ENCODE peak calls at places on chromosomes 6 and 20, in four cellular contexts. L is H1, V is K562, O is A549. K is an unnamed sample.

GRCh38 chr6:1336246-1336843 is 24.4 kb downstream of the FOXQ1 start:
- DNase-seq in L (no peak), V (peak; percentile 22), O (peak; percentile 66), K (peak; percentile 90)

GRCh38 chr6:3383525-3383924 is 73.3 kb downstream of the SLC22A23 start:
- DNase-seq in L (no peak), V (peak; percentile 94), O (peak; percentile 24), K (peak; percentile 88)

GRCh38 chr6:95216560-95216959 is 360.8 kb upstream of the MANEA start:
- DNase-seq in L (no peak), V (no peak), O (no peak), K (no peak)

GRCh38 chr20:6178537-6178936 is 55.7 kb upstream of the FERMT1 start:
- DNase-seq in L (no peak), V (peak; percentile 3), O (peak; percentile 38), K (peak; percentile 39)

GRCh38 chr6:13272131-13273046 is 55.9 kb downstream of the TBC1D7 start:
- DNase-seq in L (no peak), V (peak; percentile 85), O (no peak), K (no peak)

GRCh38 chr20:60857708-60858107 is 394.4 kb upstream of the CDH4 start:
- DNase-seq in L (no peak), V (no peak), O (peak; percentile 9), K (no peak)

GRCh38 chr6:13012271-13012670 is 295.7 kb downstream of the PHACTR1 start:
- DNase-seq in L (no peak), V (no peak), O (no peak), K (no peak)

GRCh38 chr6:1792989-1793388 is 183.3 kb downstream of the FOXC1 start:
- DNase-seq in L (no peak), V (peak; percentile 58), O (peak; percentile 48), K (peak; percentile 53)

GRCh38 chr6:11494786-11495564 is 42.6 kb upstream of the TMEM170B start:
- DNase-seq in L (no peak), V (no peak), O (no peak), K (no peak)

GRCh38 chr20:3980260-3981131 is 34.9 kb downstream of the RNF24 start:
- DNase-seq in L (no peak), V (peak; percentile 69), O (peak; percentile 76), K (peak; percentile 80)

GRCh38 chr20:13736792-13737191 is 47.9 kb downstream of the ESF1 start:
- DNase-seq in L (no peak), V (no peak), O (no peak), K (no peak)

GRCh38 chr6:163291622-163292021 is 122.9 kb upstream of the QKI start:
- DNase-seq in L (no peak), V (no peak), O (no peak), K (no peak)

GRCh38 chr6:14077193-14077853 is 40.2 kb upstream of the CD83 start:
- DNase-seq in L (no peak), V (peak; percentile 25), O (no peak), K (no peak)

GRCh38 chr6:61842005-61842404 is 444.0 kb downstream of the KHDRBS2 start:
- DNase-seq in L (no peak), V (no peak), O (no peak), K (no peak)

GRCh38 chr6:107340881-107341280 is 118.5 kb downstream of the PDSS2 start:
- DNase-seq in L (no peak), V (no peak), O (no peak), K (no peak)

DNA sequence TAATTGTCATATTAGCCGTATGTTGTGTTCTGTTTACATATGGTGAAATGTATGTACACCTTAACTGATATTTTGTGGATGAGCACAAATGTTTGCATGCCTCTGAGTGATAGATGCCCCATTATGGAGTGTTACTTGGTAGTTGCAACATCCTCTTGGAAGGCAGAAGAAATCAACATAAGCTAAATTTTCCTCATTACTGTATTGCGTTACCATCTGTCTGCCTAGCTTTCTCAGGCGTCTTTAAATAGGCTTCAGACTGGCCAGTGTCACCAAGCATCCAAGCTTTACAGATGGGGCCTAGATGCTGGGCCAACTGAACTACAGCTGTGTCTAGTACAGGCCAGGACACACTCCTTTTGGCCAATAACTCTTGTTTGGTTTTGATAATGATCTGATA is 250.6 kb downstream of the SAMD5 start:
- DNase-seq in L (no peak), V (no peak), O (no peak), K (no peak)
- TF ChIP-seq USF2 in L (no peak), V (no peak), O (no peak), K (no peak)

GRCh38 chr6:41691426-41692079 is 43.9 kb downstream of the TFEB start:
- DNase-seq in L (no peak), V (no peak), O (no peak), K (no peak)

GRCh38 chr6:41687501-41688175 is 47.8 kb downstream of the TFEB start:
- DNase-seq in L (peak; percentile 73), V (no peak), O (no peak), K (no peak)

GRCh38 chr6:41690541-41691330 is 44.7 kb downstream of the TFEB start:
- DNase-seq in L (no peak), V (no peak), O (no peak), K (no peak)

GRCh38 chr6:41688256-41688965 is 47.0 kb downstream of the TFEB start:
- DNase-seq in L (no peak), V (no peak), O (no peak), K (no peak)

DNA sequence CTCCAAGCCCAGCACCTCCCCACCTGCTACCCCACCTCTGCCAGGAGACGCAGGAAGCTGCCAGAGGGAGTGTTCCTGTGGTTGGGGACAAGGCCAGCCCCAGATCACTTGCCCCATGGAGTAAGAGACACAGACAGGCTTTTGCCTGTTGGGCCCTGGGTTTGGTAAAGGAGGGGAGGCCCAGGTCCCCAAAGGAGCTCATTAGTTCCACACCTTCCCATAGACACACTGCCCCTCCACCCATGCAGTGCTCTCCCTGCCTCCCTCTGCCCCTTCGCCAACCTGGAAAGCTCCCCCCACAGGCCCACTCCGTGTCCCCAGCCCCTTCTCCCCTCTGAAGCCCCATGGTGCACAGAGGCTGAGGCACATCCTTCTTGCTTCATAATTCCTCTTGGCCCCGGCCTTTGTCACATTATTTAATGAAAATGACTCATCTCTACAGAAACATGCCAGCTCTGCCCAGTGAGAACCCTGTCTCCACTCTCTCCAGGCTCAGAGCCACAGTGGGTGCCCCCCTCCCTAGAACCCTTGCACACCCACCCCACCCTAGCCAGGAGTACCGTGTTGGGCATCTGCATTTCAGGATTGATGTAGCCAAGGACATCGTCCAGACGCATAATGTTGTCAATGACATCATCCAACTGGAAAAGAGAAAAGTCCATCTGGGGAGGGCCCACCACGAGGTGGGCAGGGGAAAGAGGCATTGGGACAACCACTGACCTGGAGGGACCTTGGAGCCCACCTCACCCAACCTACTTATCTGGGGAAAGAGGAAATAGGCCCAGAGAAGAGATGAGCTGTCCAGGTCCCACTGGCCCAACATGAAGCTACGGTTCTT is 46.0 kb downstream of the TFEB start:
- DNase-seq in L (no peak), V (no peak), O (no peak), K (no peak)
- TF ChIP-seq KDM1A in L (no peak), V (no peak), O (no peak), K (no peak)

GRCh38 chr20:48716541-48716940 is 111.3 kb downstream of the PREX1 start:
- DNase-seq in L (no peak), V (no peak), O (no peak), K (no peak)
- TF ChIP-seq MAX in L (no peak), V (no peak), O (no peak), K (no peak)

DNA sequence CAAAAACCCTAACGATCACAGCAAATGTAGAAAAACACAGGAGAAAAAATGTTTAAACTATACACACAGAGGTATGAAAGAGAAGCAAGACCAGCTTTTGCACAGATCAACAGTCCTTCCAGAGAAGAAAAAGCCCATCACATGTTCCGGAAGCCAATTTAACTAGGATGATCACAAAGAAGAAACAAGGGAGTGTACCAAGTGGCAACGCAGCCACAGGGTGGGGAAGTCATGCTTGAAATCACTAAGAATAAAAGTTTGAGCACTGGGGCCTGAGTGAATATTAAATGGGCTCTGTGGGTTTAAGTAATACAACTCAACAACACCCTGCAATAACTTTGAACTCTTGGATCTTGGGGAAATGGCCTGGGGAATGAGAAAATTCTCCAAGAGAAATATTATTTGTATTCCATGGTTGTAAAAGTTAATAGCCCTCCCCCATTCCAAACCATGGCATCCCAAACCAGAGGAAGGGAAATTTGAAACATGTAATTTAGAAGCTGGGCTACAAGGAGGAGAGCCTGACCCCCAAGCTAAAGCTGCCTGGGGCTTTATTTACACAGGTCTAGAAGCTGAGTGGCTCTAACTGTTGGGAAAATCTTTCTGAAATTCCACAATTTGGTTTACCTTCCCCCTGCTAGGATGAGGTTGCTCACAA is 143.8 kb downstream of the BMP7 start:
- DNase-seq in L (no peak), V (no peak), O (no peak), K (no peak)
- TF ChIP-seq USF2 in L (no peak), V (no peak), O (no peak), K (no peak)

GRCh38 chr20:59217162-59217561 is 53.5 kb downstream of the ZNF831 start:
- DNase-seq in L (no peak), V (no peak), O (no peak), K (no peak)

GRCh38 chr20:59220161-59220560 is 56.5 kb downstream of the ZNF831 start:
- DNase-seq in L (no peak), V (no peak), O (no peak), K (no peak)

GRCh38 chr20:59221049-59221748 is 57.6 kb downstream of the ZNF831 start:
- DNase-seq in L (no peak), V (no peak), O (peak; percentile 27), K (peak; percentile 13)

GRCh38 chr20:59217794-59218193 is 54.2 kb downstream of the ZNF831 start:
- DNase-seq in L (no peak), V (no peak), O (no peak), K (no peak)

DNA sequence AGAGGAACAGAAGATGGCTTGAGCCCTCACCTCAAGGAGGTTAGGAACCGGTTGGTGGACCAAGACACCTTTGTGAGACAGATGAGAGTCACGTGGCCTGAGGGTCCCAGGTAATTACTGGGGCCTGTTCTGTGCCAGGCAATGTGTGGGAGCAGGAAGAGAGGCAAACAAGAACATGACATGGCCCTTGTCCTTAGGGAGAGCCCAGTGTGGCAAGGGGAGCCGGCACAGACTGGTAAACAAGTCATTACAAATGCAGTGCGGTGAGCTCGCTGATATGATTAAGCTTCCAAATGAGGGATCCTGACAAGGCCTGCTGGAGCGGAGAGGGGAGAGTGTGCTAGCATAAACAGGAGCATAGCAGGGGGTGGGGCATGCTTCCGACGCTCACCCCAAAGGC is 55.6 kb downstream of the ZNF831 start:
- DNase-seq in L (no peak), V (no peak), O (no peak), K (no peak)
- TF ChIP-seq KDM1A in L (no peak), V (no peak), O (no peak), K (no peak)

GRCh38 chr6:21479140-21479539 is 114.4 kb upstream of the SOX4 start:
- DNase-seq in L (no peak), V (no peak), O (no peak), K (no peak)
- TF ChIP-seq MAX in L (no peak), V (no peak), O (no peak), K (no peak)

GRCh38 chr6:156260792-156261191 is 516.4 kb upstream of the ARID1B start:
- DNase-seq in L (no peak), V (no peak), O (no peak), K (no peak)
- TF ChIP-seq USF2 in L (no peak), V (no peak), O (no peak), K (no peak)

GRCh38 chr6:49497308-49497707 is 2.4 kb upstream of the GLYATL3 start:
- DNase-seq in L (no peak), V (no peak), O (no peak), K (no peak)
- TF ChIP-seq KDM1A in L (no peak), V (no peak), O (no peak), K (no peak)

GRCh38 chr6:88008821-88009220 is 38.8 kb upstream of the SPACA1 start:
- DNase-seq in L (no peak), V (no peak), O (peak; percentile 23), K (no peak)
- TF ChIP-seq MAX in L (no peak), V (no peak), O (no peak), K (no peak)

K was measured in HepG2.